ENCODE peak calls at places on chromosome 18, in six cellular contexts. S is SW480; F is activated CD8-positive, alpha-beta T cell treated with anti-CD3 and anti-CD28 coated beads, Interleukin-2, amount 10 ng/mL, durations not matched to agents 7 days and 5 days; Q is ureter; D is iris pigment epithelial cell; R is Calu3. N is an unnamed sample.

GRCh38 chr18:55731594-55732042 is 143.6 kb upstream of the TCF4 start:
- DNase-seq in D (peak), Q (no peak), R (no peak), S (no peak), F (no peak), N (no peak)

GRCh38 chr18:8747440-8747937 is 42.1 kb downstream of the MTCL1 start:
- DNase-seq in R (peak), Q (no peak), D (peak), F (no peak), S (no peak), N (peak)

GRCh38 chr18:261398-262073 is 6.3 kb downstream of the THOC1 start:
- DNase-seq in R (no peak), D (peak), S (no peak), Q (no peak), F (no peak), N (no peak)

GRCh38 chr18:22639626-22640025 is 221.9 kb upstream of the CTAGE1 start:
- DNase-seq in D (peak), F (no peak), Q (no peak), S (no peak), R (no peak), N (no peak)

GRCh38 chr18:59660976-59661743 is 36.1 kb downstream of the CCBE1 start:
- DNase-seq in S (no peak), Q (no peak), F (no peak), R (no peak), D (peak), N (no peak)

GRCh38 chr18:59996370-59996966 is 96.7 kb downstream of the PMAIP1 start:
- DNase-seq in Q (no peak), S (peak), R (peak), D (peak), F (peak), N (peak)

GRCh38 chr18:76447268-76447890 is 47.7 kb downstream of the ZNF516 start:
- DNase-seq in Q (peak), D (no peak), F (no peak), S (no peak), R (no peak), N (no peak)

GRCh38 chr18:11859282-11859797 is 8.1 kb downstream of the CHMP1B start:
- DNase-seq in R (no peak), F (no peak), Q (no peak), S (no peak), D (no peak), N (peak)

GRCh38 chr18:50757358-50757757 is 62.5 kb downstream of the MRO start:
- DNase-seq in F (no peak), Q (peak), S (no peak), R (no peak), D (no peak), N (no peak)

GRCh38 chr18:55509631-55510372 is 78.2 kb downstream of the TCF4 start:
- DNase-seq in D (peak), S (no peak), F (no peak), R (no peak), Q (no peak), N (peak)

GRCh38 chr18:26547302-26548143 is 830 bp downstream of the KCTD1 start:
- DNase-seq in S (no peak), R (peak), D (peak), F (peak), Q (peak), N (peak)

GRCh38 chr18:49178736-49179135 is 228.0 kb upstream of the SMAD7 start:
- DNase-seq in R (peak), Q (no peak), D (peak), S (peak), F (no peak), N (peak)

GRCh38 chr18:78242307-78242643 is 737.3 kb upstream of the SALL3 start:
- DNase-seq in F (no peak), S (no peak), R (no peak), D (peak), Q (peak), N (no peak)

GRCh38 chr18:78661316-78661715 is 318.3 kb upstream of the SALL3 start:
- DNase-seq in Q (no peak), F (no peak), D (no peak), S (no peak), R (no peak), N (no peak)

GRCh38 chr18:28208712-28209265 is 31.9 kb upstream of the CDH2 start:
- DNase-seq in D (no peak), F (no peak), Q (no peak), S (no peak), R (no peak), N (peak)

GRCh38 chr18:60895181-60895580 is 438.0 kb upstream of the CDH20 start:
- DNase-seq in F (no peak), D (peak), R (peak), Q (no peak), S (no peak), N (peak)

GRCh38 chr18:77622009-77622692 is 372.5 kb downstream of the GALR1 start:
- DNase-seq in R (no peak), Q (no peak), F (no peak), S (no peak), D (no peak), N (no peak)

GRCh38 chr18:36349552-36349951 is 52.0 kb downstream of the FHOD3 start:
- DNase-seq in R (peak), D (no peak), Q (no peak), F (no peak), S (no peak), N (peak)

N was measured in ELR.